ENCODE peak calls at places on chromosomes 7 and 10, in nine cellular contexts. D is AG09319, G is stomach, U is activated B cell treated with CpG ODN at 0.5 μM for 24 hours, F is pancreas, B is colonic mucosa, N is BE2C, A is body of pancreas, L is brain microvascular endothelial cell. R is an unnamed sample.

GRCh38 chr7:47772492-47772891 is 175.8 kb downstream of the PKD1L1 start:
- DNase-seq in G (no peak), F (no peak), D (no peak), B (no peak), L (no peak), N (no peak), A (no peak), U (no peak), R (no peak)

GRCh38 chr10:98636921-98637329 is 190.2 kb upstream of the HPS1 start:
- DNase-seq in L (no peak), D (no peak), B (no peak), A (no peak), N (no peak), F (no peak), U (no peak), G (no peak), R (no peak)

GRCh38 chr10:36583690-36584089 is 541.7 kb upstream of the ANKRD30A start:
- DNase-seq in F (no peak), A (no peak), D (no peak), U (no peak), B (no peak), G (no peak), L (no peak), N (no peak), R (no peak)

GRCh38 chr10:42940487-42941157 is 136.2 kb upstream of the RET start:
- DNase-seq in F (peak), A (no peak), N (peak), B (no peak), U (no peak), G (no peak), L (no peak), D (no peak), R (no peak)

GRCh38 chr7:151089893-151090730 is 3.8 kb downstream of the AGAP3 start:
- DNase-seq in F (no peak), N (no peak), B (no peak), G (no peak), D (no peak), L (no peak), U (no peak), A (peak), R (no peak)

GRCh38 chr10:125152646-125153368 is 7.6 kb downstream of the CTBP2 start:
- DNase-seq in L (no peak), N (no peak), B (peak), D (no peak), U (no peak), A (peak), G (peak), F (peak), R (no peak)

GRCh38 chr7:4479367-4480039 is 202.6 kb upstream of the FOXK1 start:
- DNase-seq in L (peak), N (peak), B (peak), U (no peak), D (no peak), A (peak), F (no peak), G (no peak), R (no peak)

GRCh38 chr10:102114861-102115618 is 5.1 kb downstream of the LDB1 start:
- DNase-seq in D (no peak), L (peak), N (peak), A (peak), B (peak), G (peak), U (peak), F (peak), R (peak)

GRCh38 chr10:60281792-60282353 is 107.8 kb downstream of the ANK3 start:
- DNase-seq in U (no peak), N (peak), F (no peak), G (no peak), L (no peak), D (no peak), A (no peak), B (no peak), R (no peak)

GRCh38 chr7:85322252-85322651 is 135.4 kb upstream of the SEMA3D start:
- DNase-seq in N (no peak), L (no peak), U (no peak), B (no peak), F (no peak), A (no peak), G (no peak), D (no peak), R (no peak)

GRCh38 chr10:87750001-87750651 is 67.9 kb downstream of the ATAD1 start:
- DNase-seq in B (no peak), N (no peak), A (no peak), D (peak), U (no peak), L (no peak), F (no peak), G (no peak), R (no peak)

GRCh38 chr10:13700461-13701144 is 113.8 kb downstream of the PRPF18 start:
- DNase-seq in F (no peak), L (no peak), G (no peak), U (no peak), D (no peak), N (no peak), A (no peak), B (no peak), R (no peak)

GRCh38 chr10:110547139-110547761 is 20.2 kb upstream of the SMC3 start:
- DNase-seq in G (no peak), N (no peak), L (no peak), F (no peak), U (no peak), B (no peak), D (no peak), A (no peak), R (no peak)
- TF ChIP-seq CTCF in G (peak), N (peak), L (peak), F (peak), U (no peak), B (peak), D (peak), A (peak), R (peak)

GRCh38 chr7:147432068-147432467 is 1158.5 kb upstream of the C7orf33 start:
- DNase-seq in F (no peak), L (peak), N (peak), G (no peak), B (no peak), U (no peak), A (no peak), D (no peak), R (no peak)
- TF ChIP-seq CTCF in F (no peak), L (peak), N (peak), G (no peak), B (no peak), U (no peak), A (no peak), D (peak), R (no peak)

GRCh38 chr7:36473454-36474282 is 84.0 kb downstream of the ANLN start:
- DNase-seq in L (no peak), N (peak), U (no peak), D (no peak), F (peak), G (peak), B (peak), A (peak), R (peak)
- TF ChIP-seq CTCF in L (peak), N (peak), U (no peak), D (peak), F (peak), G (peak), B (peak), A (peak), R (no peak)

GRCh38 chr7:33673029-33673700 is 232.2 kb upstream of the BMPER start:
- DNase-seq in D (no peak), G (no peak), N (no peak), F (no peak), A (no peak), B (no peak), U (no peak), L (no peak), R (no peak)
- TF ChIP-seq CTCF in D (no peak), G (no peak), N (no peak), F (no peak), A (no peak), B (no peak), U (no peak), L (peak), R (no peak)

DNA sequence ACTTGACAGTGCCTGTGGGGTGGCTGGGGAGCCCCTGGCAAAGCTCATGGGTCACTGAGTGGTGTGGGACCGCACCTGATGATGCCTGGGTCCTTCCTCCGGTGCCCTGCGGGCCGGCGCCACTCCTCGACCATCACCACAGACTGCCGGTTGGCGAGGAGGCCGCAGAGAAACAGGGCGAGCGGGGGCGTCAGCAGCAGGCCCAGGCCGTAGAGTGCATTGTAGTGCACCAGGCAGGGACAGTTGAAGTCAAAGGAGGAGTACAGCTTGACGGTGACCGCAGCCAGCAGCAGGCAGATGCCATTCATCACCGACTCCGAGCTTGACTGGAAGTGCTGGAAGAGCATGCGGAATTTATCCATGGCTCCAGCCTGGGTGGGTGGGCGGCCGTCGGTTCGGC is 369 bp downstream of the CALHM3 start:
- DNase-seq in B (no peak), G (no peak), A (no peak), N (no peak), L (no peak), F (no peak), U (no peak), D (no peak), R (no peak)
- TF ChIP-seq CTCF in B (no peak), G (no peak), A (no peak), N (no peak), L (no peak), F (no peak), U (no peak), D (no peak), R (no peak)

GRCh38 chr7:105137898-105138297 is 123.9 kb downstream of the KMT2E start:
- DNase-seq in A (no peak), D (no peak), G (no peak), F (no peak), N (no peak), B (no peak), U (no peak), L (no peak), R (no peak)

GRCh38 chr7:105136221-105136620 is 122.2 kb downstream of the KMT2E start:
- DNase-seq in N (no peak), D (no peak), G (no peak), U (no peak), F (no peak), A (no peak), L (no peak), B (no peak), R (no peak)

GRCh38 chr7:105139381-105139780 is 125.4 kb downstream of the KMT2E start:
- DNase-seq in D (no peak), B (no peak), U (no peak), G (no peak), L (no peak), A (no peak), N (no peak), F (no peak), R (no peak)

DNA sequence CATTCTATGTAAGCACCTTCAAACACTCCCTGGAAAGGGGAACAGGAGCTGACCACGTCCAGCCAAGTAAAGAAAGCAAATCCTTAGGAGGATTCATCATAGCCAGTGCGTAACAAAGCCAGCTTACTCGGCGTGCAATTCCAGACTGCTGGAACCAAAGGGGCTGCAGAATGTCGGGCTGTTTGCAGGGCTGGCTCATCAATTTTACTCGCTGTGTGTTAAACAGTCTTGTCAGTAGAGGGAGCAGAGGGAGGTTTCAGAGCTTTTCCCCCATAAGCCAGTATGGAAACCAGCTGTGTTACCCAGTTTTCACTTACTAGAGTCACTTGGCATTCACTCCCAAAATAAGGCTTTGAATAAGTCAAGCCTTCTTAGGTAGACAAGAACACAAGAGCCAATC is 127.1 kb downstream of the KMT2E start:
- DNase-seq in U (no peak), L (peak), N (peak), A (no peak), D (peak), F (no peak), G (no peak), B (no peak), R (no peak)
- TF ChIP-seq CTCF in U (no peak), L (peak), N (peak), A (no peak), D (peak), F (no peak), G (no peak), B (no peak), R (no peak)

GRCh38 chr10:84837041-84837766 is 508.8 kb downstream of the CCSER2 start:
- DNase-seq in A (no peak), G (no peak), U (no peak), F (no peak), N (no peak), L (no peak), D (no peak), B (no peak), R (no peak)

GRCh38 chr10:84842593-84842992 is 514.2 kb downstream of the CCSER2 start:
- DNase-seq in L (no peak), F (no peak), B (no peak), D (no peak), A (no peak), G (no peak), N (no peak), U (no peak), R (no peak)

GRCh38 chr10:84837877-84838276 is 509.5 kb downstream of the CCSER2 start:
- DNase-seq in G (no peak), U (no peak), F (no peak), B (no peak), L (no peak), D (no peak), A (no peak), N (no peak), R (no peak)

GRCh38 chr10:84838851-84839250 is 510.5 kb downstream of the CCSER2 start:
- DNase-seq in L (no peak), F (no peak), A (no peak), D (no peak), G (no peak), U (no peak), B (no peak), N (no peak), R (no peak)
- TF ChIP-seq CTCF in L (no peak), F (no peak), A (no peak), D (no peak), G (no peak), U (no peak), B (no peak), N (no peak), R (no peak)

GRCh38 chr10:78520737-78521430 is 487.2 kb downstream of the RPS24 start:
- DNase-seq in N (peak), G (no peak), D (no peak), U (no peak), A (no peak), F (no peak), L (peak), B (peak), R (no peak)
- TF ChIP-seq CTCF in N (peak), G (peak), D (peak), U (no peak), A (no peak), F (no peak), L (peak), B (peak), R (no peak)

GRCh38 chr10:52187521-52188258 is 126.4 kb upstream of the DKK1 start:
- DNase-seq in F (no peak), U (no peak), L (no peak), N (no peak), D (no peak), G (no peak), A (no peak), B (no peak), R (no peak)
- TF ChIP-seq CTCF in F (no peak), U (no peak), L (no peak), N (no peak), D (no peak), G (no peak), A (no peak), B (no peak), R (no peak)

GRCh38 chr7:69825031-69825681 is 226.9 kb downstream of the AUTS2 start:
- DNase-seq in B (no peak), L (no peak), U (no peak), A (no peak), G (no peak), D (no peak), F (no peak), N (peak), R (no peak)
- TF ChIP-seq CTCF in B (no peak), L (no peak), U (no peak), A (no peak), G (no peak), D (peak), F (no peak), N (peak), R (no peak)

R was measured in CD8-positive, alpha-beta T cell.